ENCODE peak calls at places on chromosomes 16 and 17, in six cellular contexts. G is tibial nerve, O is ovary, P is stomach, H is transverse colon, L is K562. Y is an unnamed sample. For H3K4me1, the result is how much of the 10 kb centered on the place peaks cover.

GRCh38 chr16:85206472-85207356 is 94.4 kb upstream of the CIBAR2 start:
- DNase-seq in G (no peak), O (peak), P (peak), H (peak), L (no peak), Y (no peak)

GRCh38 chr17:79626156-79626890 is 15.5 kb upstream of the RBFOX3 start:
- DNase-seq in G (no peak), O (peak), P (no peak), H (peak), L (no peak), Y (peak)

GRCh38 chr17:36128411-36128978 is 24.9 kb downstream of the CCL4 start:
- DNase-seq in G (no peak), O (no peak), P (no peak), H (peak), L (no peak), Y (no peak)

GRCh38 chr17:76458580-76459490 is 5.9 kb upstream of the UBE2O start:
- DNase-seq in G (no peak), O (peak), P (peak), H (peak), L (peak), Y (no peak)

GRCh38 chr16:25297151-25297787 is 39.6 kb upstream of the ZKSCAN2 start:
- DNase-seq in G (no peak), O (no peak), P (no peak), H (no peak), L (no peak), Y (no peak)

GRCh38 chr17:45398800-45399199 is 33.9 kb downstream of the ARHGAP27 start:
- DNase-seq in G (no peak), O (no peak), P (no peak), H (no peak), L (no peak), Y (no peak)

GRCh38 chr16:74291577-74292208 is 4.9 kb upstream of the PSMD7 start:
- DNase-seq in G (no peak), O (no peak), P (no peak), H (no peak), L (no peak), Y (no peak)

GRCh38 chr17:17847102-17847501 is 10.3 kb upstream of the SREBF1 start:
- DNase-seq in G (no peak), O (no peak), P (no peak), H (no peak), L (no peak), Y (no peak)

GRCh38 chr17:40614431-40615294 is 33.0 kb downstream of the SMARCE1 start:
- DNase-seq in G (no peak), O (no peak), P (no peak), H (no peak), L (no peak), Y (peak)

GRCh38 chr16:73794936-73795335 is 501.7 kb upstream of the PSMD7 start:
- DNase-seq in G (peak), O (no peak), P (no peak), H (no peak), L (no peak), Y (no peak)

GRCh38 chr17:43314582-43314981 is 80.8 kb upstream of the RNU2-1 start:
- DNase-seq in G (no peak), O (no peak), P (no peak), H (no peak), L (no peak), Y (no peak)

GRCh38 chr16:4574919-4575705 is 19.0 kb downstream of the C16orf96 start:
- DNase-seq in G (no peak), O (no peak), P (peak), H (no peak), L (peak), Y (no peak)

GRCh38 chr17:79033046-79033616 is 9.2 kb downstream of the C1QTNF1 start:
- DNase-seq in G (no peak), O (peak), P (no peak), H (no peak), L (no peak), Y (no peak)

GRCh38 chr17:19023209-19023999 is 18.8 kb upstream of the FAM83G start:
- DNase-seq in G (no peak), O (no peak), P (no peak), H (no peak), L (no peak), Y (no peak)

GRCh38 chr17:51120357-51120738 is 320 bp downstream of the SPAG9 start:
- DNase-seq in G (peak), O (no peak), P (peak), H (peak), L (peak), Y (no peak)

DNA sequence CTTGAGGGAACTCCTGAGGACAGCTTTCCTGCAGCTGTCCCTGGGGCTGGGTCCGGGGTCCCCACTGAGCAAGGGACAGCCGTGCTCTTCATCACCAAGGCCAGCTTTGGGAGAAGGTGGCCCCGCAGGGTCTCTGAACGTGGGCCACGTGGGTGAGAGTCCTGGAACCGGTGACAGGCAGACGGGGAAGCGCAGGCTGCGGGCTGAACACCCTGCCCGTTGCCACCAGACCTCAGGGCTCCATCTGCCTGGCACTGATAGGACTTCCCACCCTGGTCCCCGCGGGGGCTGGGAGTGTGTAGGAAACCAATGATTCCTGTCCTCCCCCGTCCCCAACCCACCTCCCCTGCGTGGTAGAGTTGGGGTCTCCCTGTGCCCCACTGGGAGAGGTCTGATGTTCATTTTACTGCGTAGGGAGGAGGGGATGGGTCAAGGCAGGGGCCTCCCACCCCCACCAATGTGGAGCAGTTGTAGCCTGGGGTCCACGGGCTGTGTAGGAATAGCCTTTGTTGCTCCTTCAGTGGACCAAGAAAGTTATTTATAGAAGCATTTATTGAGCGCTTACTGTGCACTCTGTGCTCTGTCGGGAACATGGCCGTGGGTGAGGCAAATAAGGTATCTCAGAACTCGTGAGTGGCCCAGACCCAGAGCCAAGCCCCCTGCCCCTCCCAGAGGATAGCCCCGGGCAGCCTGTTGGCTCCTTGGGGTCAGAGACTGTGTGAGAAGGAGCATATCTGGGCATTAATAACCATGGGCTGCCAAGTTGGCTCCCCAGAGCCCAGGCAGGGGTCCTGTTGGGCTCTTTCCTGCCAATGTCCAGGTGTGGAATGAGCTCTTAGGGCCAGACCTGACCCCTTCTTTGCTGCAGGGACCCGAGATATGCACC is 1.3 kb downstream of the ADGRG1 start:
- DNase-seq in G (no peak), O (no peak), P (no peak), H (no peak), L (peak), Y (no peak)
- H3K4me1 ChIP-seq in G (half or more), O (under half), P (half or more), H (under half), L (under half), Y (under half)

GRCh38 chr16:23141959-23142740 is 7.1 kb downstream of the USP31 start:
- DNase-seq in G (no peak), O (no peak), P (no peak), H (no peak), L (no peak), Y (peak)
- TF ChIP-seq EP300 in G (no peak), O (no peak), P (no peak), H (no peak), L (no peak), Y (peak)

GRCh38 chr16:27378871-27379580 is 22.9 kb upstream of the IL21R start:
- DNase-seq in G (no peak), O (no peak), P (no peak), H (no peak), L (no peak), Y (no peak)

GRCh38 chr16:27382187-27382855 is 19.7 kb upstream of the IL21R start:
- DNase-seq in G (no peak), O (no peak), P (peak), H (no peak), L (no peak), Y (no peak)

GRCh38 chr16:27383511-27384243 is 18.3 kb upstream of the IL21R start:
- DNase-seq in G (no peak), O (no peak), P (no peak), H (no peak), L (no peak), Y (no peak)

GRCh38 chr16:27377666-27378485 is 24.1 kb upstream of the IL21R start:
- DNase-seq in G (no peak), O (no peak), P (no peak), H (no peak), L (no peak), Y (no peak)

GRCh38 chr16:27379919-27380318 is 22.1 kb upstream of the IL21R start:
- DNase-seq in G (no peak), O (no peak), P (no peak), H (no peak), L (no peak), Y (no peak)
- H3K4me1 ChIP-seq in G (under half), O (under half), P (under half), H (under half), L (under half), Y (under half)

GRCh38 chr17:82594571-82594970 is 53.7 kb downstream of the WDR45B start:
- DNase-seq in G (no peak), O (no peak), P (no peak), H (no peak), L (no peak), Y (no peak)

GRCh38 chr17:82596837-82597672 is 51.2 kb downstream of the WDR45B start:
- DNase-seq in G (no peak), O (no peak), P (no peak), H (no peak), L (no peak), Y (no peak)

GRCh38 chr17:82596316-82596715 is 51.9 kb downstream of the WDR45B start:
- DNase-seq in G (no peak), O (no peak), P (no peak), H (no peak), L (no peak), Y (no peak)

GRCh38 chr17:82593590-82594087 is 54.6 kb downstream of the WDR45B start:
- DNase-seq in G (no peak), O (peak), P (no peak), H (peak), L (no peak), Y (no peak)

DNA sequence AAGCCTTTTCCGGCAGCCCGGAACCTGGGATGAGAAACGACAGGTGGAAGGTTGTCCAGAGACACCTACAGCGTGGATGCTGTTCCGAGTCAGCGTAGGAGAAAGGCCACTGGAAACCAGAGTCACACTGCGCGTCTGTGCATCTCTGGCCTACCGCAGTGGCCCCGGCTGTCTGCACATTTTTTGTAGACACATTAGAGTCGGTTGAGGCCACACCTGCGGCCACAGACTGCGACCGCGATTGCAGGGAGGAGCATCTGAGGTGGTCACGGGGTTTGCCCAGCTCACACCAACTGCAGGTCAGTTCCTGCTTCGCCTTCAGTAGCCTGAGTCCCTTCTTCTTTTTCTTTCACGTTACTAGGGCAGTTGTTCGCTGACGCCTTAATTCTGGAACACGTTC is 52.4 kb downstream of the WDR45B start:
- DNase-seq in G (no peak), O (no peak), P (no peak), H (peak), L (no peak), Y (no peak)
- TF ChIP-seq EP300 in G (no peak), O (no peak), P (no peak), H (no peak), L (no peak), Y (no peak)